ENCODE peak calls at places on chromosomes 11 and 22, in eight cellular contexts. O, K, U, N, F, Q, M and D are unnamed samples.

GRCh38 chr11:74680035-74680671 is 51.1 kb downstream of the CHRDL2 start:
- DNase-seq in O (peak; percentile 16), K (no peak), U (peak; percentile 4), N (no peak), F (no peak), Q (no peak), M (no peak), D (no peak)

GRCh38 chr22:16917144-16918003 is 90.6 kb downstream of the GAB4 start:
- DNase-seq in O (peak; percentile 36), K (peak; percentile 4), U (peak; percentile 88), N (no peak), F (peak; percentile 64), Q (peak; percentile 3), M (peak; percentile 53), D (peak; percentile 90)

GRCh38 chr22:23908561-23909205 is 14.5 kb downstream of the MIF start:
- DNase-seq in O (no peak), K (no peak), U (peak; percentile 69), N (no peak), F (no peak), Q (no peak), M (no peak), D (no peak)

GRCh38 chr22:48953103-48953720 is 874.5 kb downstream of the BRD1 start:
- DNase-seq in O (no peak), K (no peak), U (no peak), N (no peak), F (no peak), Q (no peak), M (no peak), D (no peak)

GRCh38 chr22:43505423-43505822 is 93.6 kb downstream of the MPPED1 start:
- DNase-seq in O (no peak), K (no peak), U (no peak), N (no peak), F (no peak), Q (no peak), M (no peak), D (no peak)

GRCh38 chr22:37189011-37189466 is 992 bp upstream of the C1QTNF6 start:
- DNase-seq in O (no peak), K (no peak), U (no peak), N (no peak), F (no peak), Q (no peak), M (no peak), D (no peak)

GRCh38 chr22:24421428-24421931 is 5.9 kb upstream of the ADORA2A start:
- DNase-seq in O (no peak), K (no peak), U (peak; percentile 47), N (no peak), F (peak; percentile 32), Q (no peak), M (peak; percentile 56), D (peak; percentile 86)

GRCh38 chr22:48098243-48098935 is 1335.9 kb downstream of the TBC1D22A start:
- DNase-seq in O (no peak), K (no peak), U (no peak), N (peak; percentile 76), F (no peak), Q (no peak), M (no peak), D (peak; percentile 93)

GRCh38 chr11:134639586-134640330 is 227.7 kb upstream of the B3GAT1 start:
- DNase-seq in O (no peak), K (no peak), U (no peak), N (no peak), F (peak; percentile 59), Q (no peak), M (no peak), D (no peak)

GRCh38 chr22:48746789-48747425 is 1080.8 kb downstream of the BRD1 start:
- DNase-seq in O (peak; percentile 13), K (no peak), U (no peak), N (no peak), F (no peak), Q (no peak), M (no peak), D (no peak)

GRCh38 chr11:90243534-90243933 is 20.7 kb upstream of the CHORDC1 start:
- DNase-seq in O (no peak), K (no peak), U (no peak), N (no peak), F (no peak), Q (no peak), M (no peak), D (no peak)

DNA sequence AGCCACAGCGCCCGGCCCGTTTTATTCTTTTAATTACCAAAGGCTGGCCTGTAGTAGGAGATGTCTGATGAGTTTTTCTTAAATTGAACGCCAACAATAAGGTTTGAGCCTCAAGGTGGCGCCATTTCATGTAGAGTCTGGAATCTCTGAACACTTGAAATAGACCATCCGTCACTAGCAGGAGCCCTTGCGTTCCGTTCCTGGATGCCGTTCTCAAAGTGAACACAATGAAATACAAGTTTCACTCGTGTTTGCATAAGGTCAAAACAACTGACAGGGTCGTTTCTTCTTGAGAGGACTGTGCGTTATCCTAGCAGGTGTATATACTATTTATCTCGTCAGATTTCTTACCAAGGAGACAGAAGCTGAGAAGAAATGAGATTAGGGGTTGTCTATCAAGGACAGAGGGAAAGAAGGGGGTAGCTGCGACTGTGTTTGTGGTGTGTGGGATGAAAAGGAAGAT is 18.7 kb upstream of the SCGB1D1 start:
- DNase-seq in O (peak; percentile 87), K (peak; percentile 28), U (peak; percentile 94), N (peak; percentile 49), F (peak; percentile 59), Q (peak; percentile 72), M (peak; percentile 69), D (peak; percentile 92)
- H3K4me3 ChIP-seq in O (no peak overlapping the region), K (no peak overlapping the region), U (no peak overlapping the region), N (no peak overlapping the region), F (no peak overlapping the region), Q (no peak overlapping the region), M (peak overlapping the region; percentile 41), D (no peak overlapping the region)

GRCh38 chr11:31808268-31808667 is 2.9 kb downstream of the PAX6 start:
- DNase-seq in O (no peak), K (no peak), U (no peak), N (no peak), F (no peak), Q (no peak), M (no peak), D (no peak)

GRCh38 chr11:31809543-31809856 is 1.6 kb downstream of the PAX6 start:
- DNase-seq in O (no peak), K (no peak), U (no peak), N (no peak), F (no peak), Q (no peak), M (no peak), D (no peak)

GRCh38 chr11:31810779-31811647 is at the start of gene PAX6:
- DNase-seq in O (no peak), K (no peak), U (peak; percentile 92), N (peak; percentile 35), F (peak; percentile 68), Q (peak; percentile 96), M (peak; percentile 60), D (no peak)

GRCh38 chr11:31808721-31809542 is 2.2 kb downstream of the PAX6 start:
- DNase-seq in O (no peak), K (no peak), U (no peak), N (no peak), F (no peak), Q (no peak), M (no peak), D (no peak)

DNA sequence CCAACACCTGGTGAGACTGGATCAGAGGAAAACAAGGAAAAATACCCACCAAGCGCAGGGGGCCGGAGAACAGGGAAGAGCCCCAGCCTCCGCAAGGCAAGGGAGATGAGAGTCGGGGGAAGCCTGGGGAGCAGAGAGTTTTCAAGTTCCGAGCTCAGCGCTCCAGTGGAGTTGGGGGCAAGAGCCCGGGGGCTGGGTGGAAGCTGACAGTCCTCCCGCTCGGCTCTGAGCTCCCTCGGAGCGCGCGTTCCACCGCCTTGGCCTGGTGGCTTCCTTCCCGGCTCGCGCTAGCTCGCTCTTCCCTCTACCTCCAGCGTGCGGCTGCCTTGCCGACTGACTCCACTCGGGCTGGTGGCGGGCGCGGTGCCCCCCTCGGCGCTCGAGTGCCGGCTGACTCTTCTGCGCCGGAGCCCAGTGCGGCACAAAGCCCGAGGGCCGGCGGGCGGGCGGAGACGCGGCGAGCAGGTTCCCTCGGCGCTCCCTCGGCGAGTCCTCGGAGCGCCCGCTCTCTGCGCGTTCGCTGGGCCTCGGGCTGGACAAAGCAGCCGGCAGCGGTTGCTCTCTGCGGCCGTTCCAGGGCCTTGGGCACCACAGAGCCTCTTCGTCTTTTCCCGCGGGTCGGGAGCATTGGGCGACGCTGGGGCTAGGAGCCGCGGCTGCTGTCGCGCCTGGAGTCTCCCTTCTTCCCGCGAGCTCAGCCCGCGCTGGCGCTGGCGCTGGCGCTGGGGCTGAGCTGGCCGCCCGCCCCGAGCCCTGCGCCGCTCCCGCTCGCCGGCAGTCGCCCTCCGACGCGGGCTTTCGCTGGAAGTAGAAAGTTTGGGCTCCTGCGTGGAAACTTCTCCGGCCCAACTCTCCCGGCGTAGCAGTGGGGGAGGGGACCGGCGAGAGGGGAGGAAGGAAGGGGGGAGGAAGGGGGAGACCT is 1.0 kb downstream of the PAX6 start:
- DNase-seq in O (no peak), K (no peak), U (peak; percentile 53), N (no peak), F (peak; percentile 48), Q (peak; percentile 62), M (peak; percentile 68), D (no peak)
- H3K4me3 ChIP-seq in O (peak overlapping the region; percentile 54), K (peak overlapping the region; percentile 28), U (peak overlapping the region; percentile 40), N (peak overlapping the region; percentile 58), F (peak overlapping the region; percentile 48), Q (peak overlapping the region; percentile 60), M (peak overlapping the region; percentile 39), D (no peak overlapping the region)

GRCh38 chr11:30983810-30984441 is 385.6 kb downstream of the DCDC1 start:
- DNase-seq in O (no peak), K (no peak), U (no peak), N (no peak), F (no peak), Q (no peak), M (peak; percentile 3), D (no peak)
- H3K4me3 ChIP-seq in O (no peak overlapping the region), K (no peak overlapping the region), U (no peak overlapping the region), N (no peak overlapping the region), F (no peak overlapping the region), Q (no peak overlapping the region), M (peak overlapping the region; percentile 50), D (no peak overlapping the region)

GRCh38 chr22:42396621-42397331 is 35.4 kb downstream of the NFAM1 start:
- DNase-seq in O (peak; percentile 66), K (no peak), U (no peak), N (no peak), F (no peak), Q (no peak), M (no peak), D (peak; percentile 71)

GRCh38 chr22:42401562-42402334 is 30.5 kb downstream of the NFAM1 start:
- DNase-seq in O (no peak), K (no peak), U (no peak), N (no peak), F (no peak), Q (no peak), M (no peak), D (no peak)

GRCh38 chr22:42399315-42400271 is 32.6 kb downstream of the NFAM1 start:
- DNase-seq in O (no peak), K (no peak), U (peak; percentile 94), N (no peak), F (no peak), Q (peak; percentile 10), M (peak; percentile 81), D (peak; percentile 85)

GRCh38 chr22:42400811-42401547 is 31.2 kb downstream of the NFAM1 start:
- DNase-seq in O (no peak), K (no peak), U (no peak), N (no peak), F (no peak), Q (no peak), M (no peak), D (no peak)

GRCh38 chr22:42397332-42398246 is 34.6 kb downstream of the NFAM1 start:
- DNase-seq in O (peak; percentile 58), K (no peak), U (no peak), N (no peak), F (peak; percentile 72), Q (no peak), M (no peak), D (peak; percentile 70)
- H3K4me3 ChIP-seq in O (no peak overlapping the region), K (no peak overlapping the region), U (no peak overlapping the region), N (no peak overlapping the region), F (no peak overlapping the region), Q (no peak overlapping the region), M (no peak overlapping the region), D (peak overlapping the region; percentile 45)

GRCh38 chr11:119809346-119809745 is 80.3 kb upstream of the NECTIN1 start:
- DNase-seq in O (no peak), K (no peak), U (no peak), N (no peak), F (no peak), Q (no peak), M (no peak), D (no peak)
- H3K4me3 ChIP-seq in O (no peak overlapping the region), K (no peak overlapping the region), U (no peak overlapping the region), N (no peak overlapping the region), F (no peak overlapping the region), Q (no peak overlapping the region), M (no peak overlapping the region), D (no peak overlapping the region)